ENCODE peak calls at places on chromosomes 6 and 20, in five cellular contexts. B is coronary artery, O is heart right ventricle, M is astrocyte of the cerebellum, Z is right atrium auricular region. F is an unnamed sample.

GRCh38 chr20:38723069-38723981 is 961 bp upstream of the SLC32A1 start:
- DNase-seq in B (no peak), O (no peak), M (peak), Z (no peak), F (no peak)

GRCh38 chr6:72421387-72421786 is 200.5 kb upstream of the KCNQ5 start:
- DNase-seq in B (no peak), O (no peak), M (no peak), Z (no peak), F (no peak)

GRCh38 chr20:49446808-49447207 is 35.7 kb downstream of the KCNB1 start:
- DNase-seq in B (peak), O (peak), M (no peak), Z (peak), F (no peak)

GRCh38 chr6:116139917-116140316 is 14.0 kb upstream of the COL10A1 start:
- DNase-seq in B (no peak), O (no peak), M (no peak), Z (no peak), F (no peak)

GRCh38 chr20:43844778-43845614 is 69.7 kb upstream of the TOX2 start:
- DNase-seq in B (no peak), O (peak), M (peak), Z (no peak), F (peak)

GRCh38 chr20:57582432-57583288 is 21.8 kb downstream of the PCK1 start:
- DNase-seq in B (no peak), O (peak), M (no peak), Z (peak), F (no peak)

GRCh38 chr6:9842004-9842720 is 572.7 kb downstream of the TFAP2A start:
- DNase-seq in B (no peak), O (no peak), M (no peak), Z (no peak), F (no peak)

GRCh38 chr20:8331740-8332412 is 199.8 kb downstream of the PLCB1 start:
- DNase-seq in B (no peak), O (no peak), M (peak), Z (no peak), F (no peak)

GRCh38 chr20:21322921-21323321 is 19.8 kb downstream of the XRN2 start:
- DNase-seq in B (no peak), O (no peak), M (no peak), Z (no peak), F (no peak)

DNA sequence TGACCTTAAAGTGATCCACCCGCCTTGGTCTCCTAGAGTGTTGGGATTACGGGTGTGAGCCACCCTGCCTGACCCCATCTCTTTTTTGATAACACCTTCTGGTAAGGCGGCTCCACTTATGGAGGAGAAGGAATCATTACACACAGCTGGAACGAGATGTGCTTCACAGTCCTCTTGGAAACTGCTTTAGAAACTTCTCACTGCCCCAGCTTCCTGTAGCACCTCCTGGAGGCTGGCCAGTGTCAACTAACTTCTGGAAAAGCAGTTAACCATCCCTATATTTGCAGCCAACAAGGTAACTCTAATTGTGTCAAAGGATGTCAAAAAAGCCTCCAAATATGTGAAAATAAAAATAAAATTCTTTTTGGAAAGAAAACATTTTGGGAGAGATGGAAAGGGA is 48.8 kb upstream of the BCLAF1 start:
- DNase-seq in B (no peak), O (no peak), M (no peak), Z (no peak), F (no peak)
- TF ChIP-seq CTCF in B (no peak), O (no peak), M (no peak), Z (no peak), F (no peak)

GRCh38 chr6:40734607-40735006 is 147.4 kb upstream of the LRFN2 start:
- DNase-seq in B (no peak), O (no peak), M (no peak), Z (no peak), F (no peak)

GRCh38 chr6:40733290-40733689 is 146.1 kb upstream of the LRFN2 start:
- DNase-seq in B (no peak), O (no peak), M (no peak), Z (no peak), F (no peak)

GRCh38 chr6:40733770-40734396 is 146.7 kb upstream of the LRFN2 start:
- DNase-seq in B (no peak), O (no peak), M (no peak), Z (no peak), F (no peak)

GRCh38 chr6:40732878-40733277 is 145.7 kb upstream of the LRFN2 start:
- DNase-seq in B (no peak), O (no peak), M (no peak), Z (no peak), F (no peak)

GRCh38 chr6:40735126-40735920 is 148.2 kb upstream of the LRFN2 start:
- DNase-seq in B (no peak), O (no peak), M (no peak), Z (no peak), F (no peak)
- TF ChIP-seq CTCF in B (no peak), O (no peak), M (no peak), Z (no peak), F (no peak)

DNA sequence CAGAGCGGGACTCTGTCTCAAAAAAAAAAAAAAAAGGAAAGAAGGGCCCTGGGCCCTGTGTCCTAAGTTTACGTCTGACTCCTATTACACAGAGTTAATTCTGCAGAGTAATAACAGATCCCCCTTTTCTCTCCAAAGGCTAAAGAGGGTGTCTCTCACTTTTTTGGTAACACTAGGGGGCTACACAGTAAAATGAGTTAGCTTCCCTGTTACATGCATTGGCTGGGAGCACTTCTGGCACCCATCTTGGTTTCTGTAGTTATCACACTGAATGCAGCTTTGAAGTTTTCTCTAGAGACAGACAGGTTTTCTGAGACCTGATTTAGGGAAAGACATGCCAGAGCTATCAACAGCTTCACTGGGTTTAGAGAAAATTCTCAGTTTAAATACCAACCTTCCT is 29.2 kb downstream of the RNF8 start:
- DNase-seq in B (no peak), O (no peak), M (no peak), Z (no peak), F (no peak)
- TF ChIP-seq CTCF in B (no peak), O (no peak), M (no peak), Z (no peak), F (no peak)

GRCh38 chr6:144935181-144935580 is 650.0 kb downstream of the UTRN start:
- DNase-seq in B (no peak), O (no peak), M (no peak), Z (no peak), F (no peak)

GRCh38 chr6:144928847-144929246 is 643.7 kb downstream of the UTRN start:
- DNase-seq in B (no peak), O (no peak), M (no peak), Z (no peak), F (no peak)

GRCh38 chr6:144932621-144933020 is 647.5 kb downstream of the UTRN start:
- DNase-seq in B (no peak), O (no peak), M (no peak), Z (no peak), F (no peak)

GRCh38 chr6:144929262-144929661 is 644.1 kb downstream of the UTRN start:
- DNase-seq in B (no peak), O (no peak), M (no peak), Z (no peak), F (no peak)

GRCh38 chr6:144931172-144932035 is 646.3 kb downstream of the UTRN start:
- DNase-seq in B (no peak), O (no peak), M (peak), Z (no peak), F (no peak)
- TF ChIP-seq CTCF in B (no peak), O (peak), M (peak), Z (peak), F (peak)

GRCh38 chr6:13099771-13100170 is 228.6 kb downstream of the TBC1D7 start:
- DNase-seq in B (no peak), O (no peak), M (no peak), Z (no peak), F (no peak)
- TF ChIP-seq CTCF in B (no peak), O (peak), M (no peak), Z (peak), F (no peak)

GRCh38 chr6:617485-618100 is 39.3 kb downstream of the HUS1B start:
- DNase-seq in B (no peak), O (no peak), M (no peak), Z (no peak), F (no peak)
- TF ChIP-seq CTCF in B (no peak), O (peak), M (no peak), Z (no peak), F (no peak)

DNA sequence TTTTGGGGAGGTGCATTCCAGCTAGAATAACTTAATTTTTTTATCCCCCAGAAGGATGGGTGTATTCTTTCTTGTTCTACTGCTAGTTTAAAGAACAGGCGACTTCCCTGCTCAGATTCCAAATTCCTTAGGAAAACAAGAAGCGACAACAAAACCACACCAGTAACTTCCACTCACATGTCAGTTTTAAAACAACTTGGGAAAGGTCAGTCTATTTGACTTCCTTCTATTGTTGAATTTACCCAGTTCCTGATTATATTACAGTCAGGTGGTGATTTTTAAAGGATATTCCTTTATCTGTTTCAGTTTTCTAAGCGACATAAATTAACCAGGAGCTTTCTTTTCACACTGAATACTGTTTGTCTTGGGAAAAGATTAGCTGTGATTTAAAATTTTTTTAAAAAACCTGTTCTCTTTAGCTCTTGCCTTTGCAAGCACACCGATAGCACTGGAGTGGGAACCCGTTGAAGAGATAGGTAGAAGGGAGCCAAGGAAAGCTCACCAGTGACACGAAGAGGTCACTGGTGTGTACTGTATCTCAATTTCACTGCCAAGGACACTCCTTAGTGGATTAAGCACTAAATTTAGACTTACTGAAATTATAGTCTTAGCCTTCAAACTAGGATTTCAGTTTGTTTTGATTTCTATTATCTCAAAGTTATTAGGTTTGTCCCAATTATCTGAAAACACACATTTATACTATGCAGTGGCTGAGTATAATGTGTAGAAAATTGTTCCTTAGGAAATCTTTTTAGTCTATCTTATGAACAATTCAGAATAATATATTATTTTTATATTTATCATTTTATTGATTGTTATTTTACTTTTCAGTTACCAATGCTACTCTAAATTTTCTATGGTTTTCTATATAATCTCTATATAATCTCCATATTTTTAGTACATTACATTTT is 22.3 kb downstream of the MARCKS start:
- DNase-seq in B (no peak), O (no peak), M (peak), Z (peak), F (peak)
- TF ChIP-seq CTCF in B (no peak), O (peak), M (peak), Z (peak), F (peak)

F was measured in AG09309.